ENCODE peak calls at places on chromosomes 12 and 14, in six cellular contexts. C, M, D, A, Q and O are unnamed samples.

GRCh38 chr12:120290541-120291312 is 976 bp downstream of the RNU4-2 start:
- DNase-seq in C (no peak), M (no peak), D (no peak), A (peak), Q (peak), O (no peak)

GRCh38 chr14:67526676-67527459 is 6.2 kb upstream of the PLEKHH1 start:
- DNase-seq in C (peak), M (peak), D (no peak), A (peak), Q (peak), O (no peak)

GRCh38 chr14:21347201-21347600 is 36.6 kb downstream of the SUPT16H start:
- DNase-seq in C (no peak), M (no peak), D (no peak), A (no peak), Q (no peak), O (no peak)

GRCh38 chr14:35783699-35784098 is 25.4 kb downstream of the RALGAPA1 start:
- DNase-seq in C (no peak), M (no peak), D (no peak), A (no peak), Q (no peak), O (no peak)

GRCh38 chr14:71665157-71665556 is 267.1 kb upstream of the RGS6 start:
- DNase-seq in C (no peak), M (no peak), D (no peak), A (no peak), Q (no peak), O (no peak)

GRCh38 chr12:25074954-25075353 is 120.0 kb downstream of the DNAI7 start:
- DNase-seq in C (no peak), M (no peak), D (no peak), A (no peak), Q (no peak), O (no peak)

GRCh38 chr12:84128117-84128991 is 784.2 kb downstream of the SLC6A15 start:
- DNase-seq in C (no peak), M (no peak), D (no peak), A (no peak), Q (no peak), O (no peak)

GRCh38 chr14:89504602-89505320 is 87.7 kb upstream of the FOXN3 start:
- DNase-seq in C (no peak), M (no peak), D (no peak), A (no peak), Q (no peak), O (no peak)

GRCh38 chr12:51377099-51377984 is 13.9 kb downstream of the GALNT6 start:
- DNase-seq in C (no peak), M (no peak), D (no peak), A (no peak), Q (no peak), O (no peak)